ENCODE peak calls at places on chromosomes 3 and 15, in five cellular contexts. C, F, E, T and N are unnamed samples.

GRCh38 chr3:194195611-194196010 is 59.7 kb downstream of the HES1 start:
- DNase-seq in F (no peak), T (no peak), E (no peak), C (no peak), N (no peak)

GRCh38 chr3:33074217-33075067 is 22.5 kb downstream of the GLB1 start:
- DNase-seq in T (peak; percentile 87), E (peak; percentile 66), F (peak; percentile 14), C (peak; percentile 66), N (peak; percentile 58)

GRCh38 chr3:140953028-140953960 is 11.7 kb downstream of the SLC25A36 start:
- DNase-seq in E (no peak), T (peak; percentile 59), C (no peak), F (no peak), N (peak; percentile 38)

GRCh38 chr3:52090131-52090548 is 33.8 kb upstream of the DUSP7 start:
- DNase-seq in T (peak; percentile 78), F (peak; percentile 42), E (no peak), C (no peak), N (peak; percentile 83)

GRCh38 chr3:168996622-168997021 is 666.9 kb downstream of the MECOM start:
- DNase-seq in F (no peak), E (no peak), C (no peak), T (no peak), N (peak; percentile 7)

GRCh38 chr3:126692858-126693257 is 11.2 kb upstream of the CHCHD6 start:
- DNase-seq in F (no peak), T (no peak), E (no peak), C (no peak), N (no peak)

GRCh38 chr3:123688241-123688747 is 103.4 kb upstream of the HACD2 start:
- DNase-seq in F (peak; percentile 67), T (peak; percentile 91), C (no peak), E (no peak), N (peak; percentile 63)

GRCh38 chr3:169112153-169112892 is 551.2 kb downstream of the MECOM start:
- DNase-seq in C (no peak), T (peak; percentile 38), E (no peak), F (no peak), N (peak; percentile 49)

GRCh38 chr15:82093774-82094211 is 48.0 kb upstream of the MEX3B start:
- DNase-seq in E (no peak), F (peak; percentile 53), T (peak; percentile 79), C (no peak), N (peak; percentile 88)

GRCh38 chr3:43999920-44000319 is 241.8 kb upstream of the TOPAZ1 start:
- DNase-seq in C (no peak), F (no peak), E (no peak), T (no peak), N (no peak)

GRCh38 chr3:160152638-160153037 is 72.6 kb upstream of the C3orf80 start:
- DNase-seq in F (no peak), T (no peak), C (no peak), E (no peak), N (no peak)